ENCODE peak calls at places on chromosomes 13 and 19, in seven cellular contexts. One of them, this sample, is unnamed.

GRCh38 chr13:113405481-113406300 is 41.8 kb upstream of the GRTP1 start:
- DNase-seq in NCI-H1436: peak; percentile 80
- DNase-seq in NCI-H1105: peak; percentile 82
- DNase-seq in AG04450: no peak
- DNase-seq in heart left ventricle: no peak
- DNase-seq in left kidney: no peak
- DNase-seq in A549: no peak
- DNase-seq in this sample: no peak

GRCh38 chr19:14950421-14950820 is 9.1 kb downstream of the OR7C2 start:
- DNase-seq in A549: no peak
- DNase-seq in NCI-H1105: no peak
- DNase-seq in AG04450: no peak
- DNase-seq in left kidney: no peak
- DNase-seq in NCI-H1436: no peak
- DNase-seq in heart left ventricle: no peak
- DNase-seq in this sample: no peak

GRCh38 chr13:26867451-26868067 is 107.0 kb upstream of the GPR12 start:
- DNase-seq in AG04450: no peak
- DNase-seq in NCI-H1436: no peak
- DNase-seq in heart left ventricle: no peak
- DNase-seq in A549: peak; percentile 5
- DNase-seq in NCI-H1105: no peak
- DNase-seq in left kidney: peak; percentile 80
- DNase-seq in this sample: peak; percentile 22

GRCh38 chr13:32246468-32246867 is 68.7 kb downstream of the ZAR1L start:
- DNase-seq in A549: peak; percentile 43
- DNase-seq in NCI-H1105: no peak
- DNase-seq in heart left ventricle: peak; percentile 61
- DNase-seq in NCI-H1436: no peak
- DNase-seq in left kidney: peak; percentile 73
- DNase-seq in AG04450: no peak
- DNase-seq in this sample: peak; percentile 77

GRCh38 chr19:3514930-3515329 is 8.8 kb downstream of the FZR1 start:
- DNase-seq in heart left ventricle: no peak
- DNase-seq in NCI-H1436: no peak
- DNase-seq in NCI-H1105: no peak
- DNase-seq in A549: no peak
- DNase-seq in AG04450: no peak
- DNase-seq in left kidney: no peak
- DNase-seq in this sample: no peak

GRCh38 chr19:9308091-9308490 is 1.5 kb downstream of the ZNF699 start:
- DNase-seq in left kidney: no peak
- DNase-seq in NCI-H1105: no peak
- DNase-seq in AG04450: no peak
- DNase-seq in A549: no peak
- DNase-seq in NCI-H1436: no peak
- DNase-seq in heart left ventricle: no peak
- DNase-seq in this sample: no peak

GRCh38 chr13:113052971-113053370 is 52.6 kb upstream of the F7 start:
- DNase-seq in A549: no peak
- DNase-seq in AG04450: no peak
- DNase-seq in left kidney: no peak
- DNase-seq in heart left ventricle: peak; percentile 25
- DNase-seq in NCI-H1436: no peak
- DNase-seq in NCI-H1105: no peak
- DNase-seq in this sample: no peak

GRCh38 chr13:49098198-49098597 is 121.9 kb upstream of the MLNR start:
- DNase-seq in NCI-H1105: no peak
- DNase-seq in left kidney: peak; percentile 48
- DNase-seq in A549: no peak
- DNase-seq in AG04450: peak; percentile 83
- DNase-seq in NCI-H1436: no peak
- DNase-seq in heart left ventricle: no peak
- DNase-seq in this sample: peak; percentile 77

GRCh38 chr19:44582581-44583265 is 30.6 kb upstream of the IGSF23 start:
- DNase-seq in left kidney: peak; percentile 56
- DNase-seq in NCI-H1105: no peak
- DNase-seq in AG04450: no peak
- DNase-seq in heart left ventricle: peak; percentile 49
- DNase-seq in A549: peak; percentile 58
- DNase-seq in NCI-H1436: no peak
- DNase-seq in this sample: peak; percentile 31

GRCh38 chr19:19459707-19460251 is 54.3 kb downstream of the GATAD2A start:
- DNase-seq in NCI-H1436: no peak
- DNase-seq in heart left ventricle: peak; percentile 62
- DNase-seq in NCI-H1105: no peak
- DNase-seq in A549: no peak
- DNase-seq in left kidney: no peak
- DNase-seq in AG04450: no peak
- DNase-seq in this sample: peak; percentile 83

GRCh38 chr19:23070353-23070781 is 46.5 kb upstream of the ZNF730 start:
- DNase-seq in left kidney: peak; percentile 82
- DNase-seq in NCI-H1436: no peak
- DNase-seq in NCI-H1105: no peak
- DNase-seq in AG04450: no peak
- DNase-seq in heart left ventricle: peak; percentile 43
- DNase-seq in A549: no peak
- DNase-seq in this sample: peak; percentile 30

GRCh38 chr13:34174671-34175145 is 356.8 kb downstream of the RFC3 start:
- DNase-seq in NCI-H1105: no peak
- DNase-seq in AG04450: no peak
- DNase-seq in heart left ventricle: no peak
- DNase-seq in NCI-H1436: no peak
- DNase-seq in left kidney: no peak
- DNase-seq in A549: no peak
- DNase-seq in this sample: peak; percentile 31

GRCh38 chr19:56217039-56217949 is 15.2 kb downstream of the ZSCAN5C start:
- DNase-seq in A549: no peak
- DNase-seq in left kidney: peak; percentile 70
- DNase-seq in NCI-H1105: no peak
- DNase-seq in NCI-H1436: no peak
- DNase-seq in AG04450: no peak
- DNase-seq in heart left ventricle: peak; percentile 31
- DNase-seq in this sample: peak; percentile 4

GRCh38 chr19:6868341-6868740 is 19.0 kb upstream of the ADGRE1 start:
- DNase-seq in heart left ventricle: peak; percentile 41
- DNase-seq in left kidney: no peak
- DNase-seq in AG04450: no peak
- DNase-seq in NCI-H1436: no peak
- DNase-seq in NCI-H1105: no peak
- DNase-seq in A549: no peak
- DNase-seq in this sample: no peak

GRCh38 chr19:57249329-57249728 is 8.9 kb downstream of the ZNF805 start:
- DNase-seq in A549: no peak
- DNase-seq in AG04450: no peak
- DNase-seq in left kidney: no peak
- DNase-seq in heart left ventricle: no peak
- DNase-seq in NCI-H1105: no peak
- DNase-seq in NCI-H1436: no peak
- DNase-seq in this sample: no peak

GRCh38 chr13:111261326-111261725 is 59.1 kb upstream of the TEX29 start:
- DNase-seq in AG04450: no peak
- DNase-seq in left kidney: no peak
- DNase-seq in NCI-H1436: no peak
- DNase-seq in heart left ventricle: no peak
- DNase-seq in A549: no peak
- DNase-seq in NCI-H1105: no peak
- DNase-seq in this sample: no peak

GRCh38 chr13:94236876-94237275 is 242.6 kb downstream of the DCT start:
- DNase-seq in A549: no peak
- DNase-seq in left kidney: peak; percentile 1
- DNase-seq in NCI-H1105: no peak
- DNase-seq in AG04450: no peak
- DNase-seq in NCI-H1436: no peak
- DNase-seq in heart left ventricle: no peak
- DNase-seq in this sample: peak; percentile 25

GRCh38 chr13:59521549-59521948 is 642.2 kb downstream of the DIAPH3 start:
- DNase-seq in AG04450: no peak
- DNase-seq in NCI-H1105: no peak
- DNase-seq in left kidney: no peak
- DNase-seq in heart left ventricle: no peak
- DNase-seq in NCI-H1436: no peak
- DNase-seq in A549: no peak
- DNase-seq in this sample: no peak

GRCh38 chr19:18650468-18651001 is 13.7 kb downstream of the KLHL26 start:
- DNase-seq in left kidney: peak; percentile 39
- DNase-seq in A549: no peak
- DNase-seq in NCI-H1105: no peak
- DNase-seq in AG04450: peak; percentile 51
- DNase-seq in NCI-H1436: no peak
- DNase-seq in heart left ventricle: peak; percentile 86
- DNase-seq in this sample: peak; percentile 65

GRCh38 chr19:491146-491741 is 5.0 kb upstream of the MADCAM1 start:
- DNase-seq in left kidney: no peak
- DNase-seq in NCI-H1436: no peak
- DNase-seq in AG04450: no peak
- DNase-seq in heart left ventricle: no peak
- DNase-seq in A549: no peak
- DNase-seq in NCI-H1105: peak; percentile 19
- DNase-seq in this sample: no peak

GRCh38 chr13:39527301-39527700 is 75.7 kb downstream of the LHFPL6 start:
- DNase-seq in left kidney: no peak
- DNase-seq in A549: no peak
- DNase-seq in NCI-H1436: no peak
- DNase-seq in NCI-H1105: no peak
- DNase-seq in AG04450: no peak
- DNase-seq in heart left ventricle: no peak
- DNase-seq in this sample: peak; percentile 31

GRCh38 chr13:75635621-75636338 is at the start of gene LMO7:
- DNase-seq in AG04450: no peak
- DNase-seq in A549: peak; percentile 23
- DNase-seq in left kidney: peak; percentile 74
- DNase-seq in heart left ventricle: peak; percentile 60
- DNase-seq in NCI-H1105: no peak
- DNase-seq in NCI-H1436: no peak
- DNase-seq in this sample: peak; percentile 55

This sample was measured in LHCN-M2.